ENCODE peak calls at places on chromosomes 3 and 15, in seven cellular contexts. P is ovary, Q is heart left ventricle, A is right cardiac atrium, S is IMR-90, Z is neuronal stem cell, K is thoracic aorta. T is an unnamed sample.

GRCh38 chr15:92226020-92226612 is 167.6 kb upstream of the ST8SIA2 start:
- DNase-seq in P (no peak), Q (no peak), A (no peak), S (no peak), Z (no peak), K (no peak), T (no peak)

GRCh38 chr15:79831635-79832034 is 65.2 kb downstream of the MTHFS start:
- DNase-seq in P (no peak), Q (no peak), A (no peak), S (no peak), Z (no peak), K (no peak), T (no peak)

GRCh38 chr3:177729939-177730700 is 532.8 kb upstream of the TBL1XR1 start:
- DNase-seq in P (no peak), Q (peak; percentile 78), A (peak; percentile 57), S (no peak), Z (no peak), K (no peak), T (peak; percentile 59)

GRCh38 chr3:16496408-16497222 is 16.9 kb downstream of the RFTN1 start:
- DNase-seq in P (no peak), Q (no peak), A (no peak), S (no peak), Z (no peak), K (no peak), T (no peak)

GRCh38 chr15:69088300-69088965 is 72.0 kb upstream of the GLCE start:
- DNase-seq in P (no peak), Q (no peak), A (no peak), S (no peak), Z (no peak), K (no peak), T (no peak)

GRCh38 chr15:85379403-85380131 is 836 bp upstream of the AKAP13 start:
- DNase-seq in P (no peak), Q (no peak), A (no peak), S (no peak), Z (no peak), K (no peak), T (no peak)

GRCh38 chr15:29859981-29860745 is 37.9 kb upstream of the TJP1 start:
- DNase-seq in P (no peak), Q (no peak), A (no peak), S (peak; percentile 84), Z (no peak), K (no peak), T (no peak)

GRCh38 chr15:92163641-92164040 is 230.0 kb upstream of the ST8SIA2 start:
- DNase-seq in P (no peak), Q (no peak), A (no peak), S (no peak), Z (no peak), K (no peak), T (no peak)

GRCh38 chr3:129773942-129774663 is 119.4 kb downstream of the TMCC1 start:
- DNase-seq in P (no peak), Q (no peak), A (no peak), S (no peak), Z (no peak), K (no peak), T (no peak)

GRCh38 chr15:64842986-64843561 is 1.4 kb downstream of the PLEKHO2 start:
- DNase-seq in P (no peak), Q (peak; percentile 79), A (peak; percentile 82), S (peak; percentile 59), Z (no peak), K (no peak), T (peak; percentile 64)

GRCh38 chr3:83076041-83076440 is 1314.6 kb upstream of the GBE1 start:
- DNase-seq in P (no peak), Q (no peak), A (no peak), S (no peak), Z (no peak), K (no peak), T (no peak)

GRCh38 chr3:25831578-25831977 is 41.7 kb downstream of the OXSM start:
- DNase-seq in P (no peak), Q (no peak), A (no peak), S (peak; percentile 58), Z (no peak), K (no peak), T (no peak)

GRCh38 chr15:81418427-81418826 is 44.4 kb upstream of the TMC3 start:
- DNase-seq in P (no peak), Q (no peak), A (no peak), S (no peak), Z (no peak), K (no peak), T (no peak)

GRCh38 chr3:123028233-123028828 is 768 bp upstream of the SEMA5B start:
- DNase-seq in P (peak; percentile 27), Q (peak; percentile 46), A (peak; percentile 27), S (peak; percentile 72), Z (peak; percentile 44), K (no peak), T (no peak)

GRCh38 chr3:114227076-114227475 is 10.3 kb downstream of the ZNF80 start:
- DNase-seq in P (no peak), Q (no peak), A (no peak), S (no peak), Z (no peak), K (no peak), T (no peak)

GRCh38 chr15:93932164-93932776 is 299.1 kb upstream of the MCTP2 start:
- DNase-seq in P (no peak), Q (no peak), A (no peak), S (no peak), Z (no peak), K (no peak), T (no peak)

GRCh38 chr3:177693596-177693995 is 496.3 kb upstream of the TBL1XR1 start:
- DNase-seq in P (no peak), Q (no peak), A (no peak), S (no peak), Z (no peak), K (no peak), T (no peak)

GRCh38 chr15:40937762-40938529 is 8.8 kb downstream of the DLL4 start:
- DNase-seq in P (no peak), Q (peak; percentile 38), A (no peak), S (no peak), Z (no peak), K (no peak), T (no peak)

GRCh38 chr15:25247418-25248030 is 191.3 kb downstream of the UBE3A start:
- DNase-seq in P (peak; percentile 4), Q (no peak), A (no peak), S (no peak), Z (no peak), K (no peak), T (no peak)

DNA sequence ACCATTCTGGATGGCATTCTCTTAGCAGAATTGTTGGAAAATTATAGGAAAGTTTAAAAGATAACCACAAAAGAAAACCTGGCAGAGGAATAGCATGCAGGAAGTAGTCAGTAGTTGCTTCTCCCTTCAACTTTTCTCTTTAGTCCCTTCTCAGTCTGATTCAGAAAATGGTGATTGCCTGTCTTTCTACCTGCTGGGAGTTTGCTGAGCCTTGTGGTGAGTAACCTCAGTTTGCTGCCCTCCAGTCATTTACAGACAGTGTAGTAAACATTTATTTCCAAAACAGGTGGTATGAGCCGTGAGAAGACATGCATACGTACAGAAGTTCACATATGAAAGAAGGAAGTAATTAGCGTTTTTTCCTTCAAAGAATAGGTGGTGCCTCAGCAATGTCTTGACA is 224.7 kb upstream of the POU1F1 start:
- DNase-seq in P (no peak), Q (no peak), A (no peak), S (no peak), Z (no peak), K (no peak), T (no peak)
- H3K4me3 ChIP-seq in P (no peak overlapping the region), Q (no peak overlapping the region), A (no peak overlapping the region), S (no peak overlapping the region), Z (no peak overlapping the region), K (no peak overlapping the region), T (no peak overlapping the region)

GRCh38 chr3:64214002-64214696 is 11.1 kb downstream of the PRICKLE2 start:
- DNase-seq in P (peak; percentile 86), Q (peak; percentile 82), A (peak; percentile 88), S (peak; percentile 82), Z (no peak), K (no peak), T (no peak)

GRCh38 chr3:64213224-64213893 is 11.9 kb downstream of the PRICKLE2 start:
- DNase-seq in P (no peak), Q (no peak), A (no peak), S (no peak), Z (no peak), K (no peak), T (no peak)

GRCh38 chr3:64207289-64208086 is 17.8 kb downstream of the PRICKLE2 start:
- DNase-seq in P (no peak), Q (peak; percentile 62), A (peak; percentile 53), S (peak; percentile 85), Z (no peak), K (no peak), T (no peak)

GRCh38 chr3:64214697-64215018 is 10.6 kb downstream of the PRICKLE2 start:
- DNase-seq in P (peak; percentile 69), Q (no peak), A (peak; percentile 31), S (peak; percentile 76), Z (no peak), K (no peak), T (no peak)

DNA sequence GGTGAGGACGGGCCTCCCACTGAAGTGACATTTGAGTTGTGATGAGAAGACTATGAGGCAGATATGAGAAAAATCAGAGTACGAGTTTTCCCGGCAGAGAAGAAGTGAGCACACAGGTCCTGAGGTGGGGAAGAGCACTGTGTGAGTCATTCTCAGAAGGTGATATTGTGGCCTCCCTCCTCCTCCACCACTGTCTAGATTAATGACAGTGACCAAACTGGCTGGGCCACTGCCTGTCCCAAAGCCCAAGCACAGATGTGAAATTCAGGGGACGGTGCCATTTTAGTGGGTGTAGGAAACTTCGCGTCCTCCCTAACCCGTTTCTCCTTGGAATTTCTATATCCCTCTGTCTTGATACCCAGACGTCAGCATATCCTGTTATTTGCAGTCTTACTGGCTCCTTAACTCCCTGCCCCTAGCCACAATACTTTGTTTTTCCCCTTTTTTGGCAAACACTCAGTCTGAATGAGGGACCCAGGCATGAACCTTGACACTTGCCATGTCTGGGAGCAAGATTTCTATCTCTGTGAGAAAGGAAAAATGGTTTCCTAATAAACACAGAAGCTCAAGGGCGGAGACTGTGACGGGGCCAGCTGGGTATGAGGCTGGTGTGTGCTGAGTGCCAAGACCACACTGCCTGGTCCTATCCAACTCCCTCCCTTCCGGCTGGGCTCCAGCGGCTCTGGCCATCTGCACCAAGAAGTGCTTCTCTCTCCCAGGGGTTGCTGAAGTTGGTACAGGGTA is 15.2 kb downstream of the PRICKLE2 start:
- DNase-seq in P (peak; percentile 56), Q (peak; percentile 84), A (peak; percentile 88), S (no peak), Z (no peak), K (peak; percentile 39), T (peak; percentile 29)
- H3K4me1 ChIP-seq in P (peaks cover 44% of the 10 kb centered on the region), Q (peaks cover 6% of the 10 kb centered on the region), A (peaks cover 22% of the 10 kb centered on the region), S (peaks cover 26% of the 10 kb centered on the region), Z (peaks cover 5% of the 10 kb centered on the region), K (peaks cover 13% of the 10 kb centered on the region), T (peaks cover 19% of the 10 kb centered on the region)

GRCh38 chr3:28575100-28575747 is 226.6 kb upstream of the AZI2 start:
- DNase-seq in P (peak; percentile 9), Q (peak; percentile 43), A (peak; percentile 45), S (no peak), Z (peak; percentile 45), K (no peak), T (peak; percentile 4)
- H3K4me3 ChIP-seq in P (peak overlapping the region; percentile 34), Q (peak overlapping the region; percentile 57), A (peak overlapping the region; percentile 63), S (no peak overlapping the region), Z (peak overlapping the region; percentile 80), K (peak overlapping the region; percentile 91), T (peak overlapping the region; percentile 79)

DNA sequence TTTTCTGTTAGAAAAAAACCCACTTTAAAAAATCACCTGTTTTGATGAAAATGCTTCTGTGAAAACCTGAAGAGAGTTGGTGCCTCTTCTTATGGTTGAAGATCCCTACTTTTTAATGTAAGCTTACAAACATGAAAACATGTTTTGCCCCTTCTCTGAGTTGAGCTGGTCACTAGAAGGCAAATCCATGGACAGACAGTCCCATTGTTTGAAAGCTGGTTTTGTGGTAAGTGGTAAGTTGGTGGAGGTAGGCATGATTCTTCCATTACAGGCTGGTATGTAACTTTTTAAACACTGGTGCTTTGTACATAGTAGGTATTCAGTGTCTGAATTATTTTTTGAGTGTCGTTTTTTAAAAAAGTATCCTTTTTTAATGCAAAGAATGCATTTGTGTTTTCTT is 6.1 kb downstream of the ABHD5 start:
- DNase-seq in P (no peak), Q (no peak), A (no peak), S (no peak), Z (no peak), K (no peak), T (no peak)
- H3K4me1 ChIP-seq in P (no peaks in the 10 kb centered on the region), Q (no peaks in the 10 kb centered on the region), A (peaks cover 1% of the 10 kb centered on the region), S (peaks cover 6% of the 10 kb centered on the region), Z (no peaks in the 10 kb centered on the region), K (peaks cover 7% of the 10 kb centered on the region), T (peaks cover 26% of the 10 kb centered on the region)

T was measured in gastrocnemius medialis.